ENCODE peak calls at places on chromosomes 6 and 20, in eight cellular contexts. D is brain microvascular endothelial cell; J is right cardiac atrium; P is stimulated activated CD8-positive, alpha-beta memory T cell treated with anti-CD3 and anti-CD28 coated beads, Interleukin-15, amount 100 ng/mL, for 4 hours; I is GM04504; H is activated CD8-positive, alpha-beta memory T cell treated with anti-CD3 and anti-CD28 coated beads for 48 hours; T is NCI-H1092; O is A172. M is an unnamed sample.

GRCh38 chr20:44028868-44029847 is 114.5 kb downstream of the TOX2 start:
- DNase-seq in D (no peak), J (no peak), P (no peak), I (no peak), H (no peak), T (no peak), O (no peak), M (peak; percentile 70)

GRCh38 chr20:46739441-46740213 is 30.2 kb downstream of the SLC2A10 start:
- DNase-seq in D (no peak), J (no peak), P (no peak), I (no peak), H (no peak), T (no peak), O (no peak), M (no peak)

GRCh38 chr6:134519456-134519855 is 201.5 kb upstream of the SGK1 start:
- DNase-seq in D (peak; percentile 63), J (peak; percentile 69), P (no peak), I (no peak), H (no peak), T (no peak), O (peak; percentile 45), M (peak; percentile 56)

GRCh38 chr6:127952831-127953230 is 52.0 kb upstream of the THEMIS start:
- DNase-seq in D (no peak), J (no peak), P (no peak), I (peak; percentile 60), H (no peak), T (no peak), O (no peak), M (peak; percentile 58)

GRCh38 chr6:169490830-169491229 is 211.0 kb downstream of the WDR27 start:
- DNase-seq in D (no peak), J (no peak), P (no peak), I (no peak), H (no peak), T (no peak), O (no peak), M (no peak)

GRCh38 chr6:139823808-139824126 is 449.3 kb upstream of the CITED2 start:
- DNase-seq in D (no peak), J (no peak), P (no peak), I (no peak), H (no peak), T (no peak), O (no peak), M (no peak)

GRCh38 chr6:33966536-33966935 is 162.7 kb upstream of the MLN start:
- DNase-seq in D (no peak), J (no peak), P (no peak), I (no peak), H (no peak), T (no peak), O (no peak), M (no peak)

GRCh38 chr20:38414769-38415450 is 20.2 kb downstream of the SNHG17 start:
- DNase-seq in D (no peak), J (no peak), P (no peak), I (no peak), H (no peak), T (no peak), O (no peak), M (no peak)

GRCh38 chr6:138115191-138115590 is 8.0 kb upstream of the PERP start:
- DNase-seq in D (no peak), J (no peak), P (no peak), I (no peak), H (no peak), T (no peak), O (no peak), M (no peak)

M was measured in Jurkat, Clone E6-1.